ENCODE peak calls at places on chromosomes 7 and 10, in four cellular contexts. One of them, this sample, is unnamed.

GRCh38 chr10:25815999-25816768 is 117.8 kb upstream of the MYO3A start:
- DNase-seq in omental fat pad: no peak
- DNase-seq in IMR-90: no peak
- DNase-seq in GM06990: no peak
- DNase-seq in this sample: no peak

GRCh38 chr10:78944658-78945333 is 124.0 kb upstream of the ZMIZ1 start:
- DNase-seq in omental fat pad: no peak
- DNase-seq in IMR-90: peak
- DNase-seq in GM06990: no peak
- DNase-seq in this sample: no peak

GRCh38 chr7:143389316-143390097 is 8.4 kb downstream of the ZYX start:
- DNase-seq in omental fat pad: peak
- DNase-seq in IMR-90: no peak
- DNase-seq in GM06990: no peak
- DNase-seq in this sample: no peak

GRCh38 chr10:45008524-45009161 is 7.9 kb downstream of the ZNF22 start:
- DNase-seq in omental fat pad: no peak
- DNase-seq in IMR-90: peak
- DNase-seq in GM06990: peak
- DNase-seq in this sample: no peak

GRCh38 chr7:143980746-143981510 is 19.2 kb upstream of the OR6B1 start:
- DNase-seq in omental fat pad: no peak
- DNase-seq in IMR-90: no peak
- DNase-seq in GM06990: no peak
- DNase-seq in this sample: no peak

GRCh38 chr7:16989883-16990413 is 108.2 kb upstream of the AGR3 start:
- DNase-seq in omental fat pad: peak
- DNase-seq in IMR-90: peak
- DNase-seq in GM06990: no peak
- DNase-seq in this sample: no peak

GRCh38 chr10:130127612-130128607 is 8.3 kb upstream of the GLRX3 start:
- DNase-seq in omental fat pad: no peak
- DNase-seq in IMR-90: peak
- DNase-seq in GM06990: no peak
- DNase-seq in this sample: peak

GRCh38 chr10:92082583-92083280 is 159.2 kb downstream of the BTAF1 start:
- DNase-seq in omental fat pad: no peak
- DNase-seq in IMR-90: peak
- DNase-seq in GM06990: no peak
- DNase-seq in this sample: no peak

GRCh38 chr7:148882668-148883232 is 1.3 kb downstream of the EZH2 start:
- DNase-seq in omental fat pad: no peak
- DNase-seq in IMR-90: no peak
- DNase-seq in GM06990: no peak
- DNase-seq in this sample: no peak

GRCh38 chr7:114085592-114086490 is 167.0 kb upstream of the PPP1R3A start:
- DNase-seq in omental fat pad: no peak
- DNase-seq in IMR-90: peak
- DNase-seq in GM06990: peak
- DNase-seq in this sample: peak

GRCh38 chr10:98460837-98461499 is 14.2 kb upstream of the HPS1 start:
- DNase-seq in omental fat pad: no peak
- DNase-seq in IMR-90: peak
- DNase-seq in GM06990: no peak
- DNase-seq in this sample: no peak

GRCh38 chr10:124029559-124029958 is 63.8 kb downstream of the CHST15 start:
- DNase-seq in omental fat pad: no peak
- DNase-seq in IMR-90: no peak
- DNase-seq in GM06990: no peak
- DNase-seq in this sample: no peak

GRCh38 chr10:124996854-124997215 is 54.9 kb downstream of the ZRANB1 start:
- DNase-seq in omental fat pad: no peak
- DNase-seq in IMR-90: no peak
- DNase-seq in GM06990: no peak
- DNase-seq in this sample: no peak

GRCh38 chr7:22176791-22177412 is 180.1 kb downstream of the RAPGEF5 start:
- DNase-seq in omental fat pad: no peak
- DNase-seq in IMR-90: no peak
- DNase-seq in GM06990: no peak
- DNase-seq in this sample: no peak

GRCh38 chr10:104032144-104032775 is 53.4 kb downstream of the COL17A1 start:
- DNase-seq in omental fat pad: no peak
- DNase-seq in IMR-90: no peak
- DNase-seq in GM06990: no peak
- DNase-seq in this sample: no peak

GRCh38 chr10:43197834-43198681 is 59.8 kb downstream of the CSGALNACT2 start:
- DNase-seq in omental fat pad: peak
- DNase-seq in IMR-90: no peak
- DNase-seq in GM06990: no peak
- DNase-seq in this sample: peak

GRCh38 chr10:61608255-61609040 is 54.3 kb upstream of the CABCOCO1 start:
- DNase-seq in omental fat pad: no peak
- DNase-seq in IMR-90: no peak
- DNase-seq in GM06990: no peak
- DNase-seq in this sample: no peak

GRCh38 chr7:128168667-128169210 is 72.3 kb upstream of the LEP start:
- DNase-seq in omental fat pad: no peak
- DNase-seq in IMR-90: no peak
- DNase-seq in GM06990: no peak
- DNase-seq in this sample: peak

GRCh38 chr10:3427316-3427715 is 254.7 kb upstream of the PITRM1 start:
- DNase-seq in omental fat pad: no peak
- DNase-seq in IMR-90: peak
- DNase-seq in GM06990: no peak
- DNase-seq in this sample: no peak

GRCh38 chr10:72283131-72283530 is 9.4 kb downstream of the DDIT4 start:
- DNase-seq in omental fat pad: no peak
- DNase-seq in IMR-90: no peak
- DNase-seq in GM06990: no peak
- DNase-seq in this sample: no peak

GRCh38 chr10:117007080-117007479 is 2.1 kb upstream of the SHTN1 start:
- DNase-seq in omental fat pad: no peak
- DNase-seq in IMR-90: peak
- DNase-seq in GM06990: no peak
- DNase-seq in this sample: no peak

GRCh38 chr7:138204285-138204988 is 128.2 kb downstream of the AKR1D1 start:
- DNase-seq in omental fat pad: no peak
- DNase-seq in IMR-90: no peak
- DNase-seq in GM06990: no peak
- DNase-seq in this sample: no peak

GRCh38 chr7:44348300-44348699 is 22.9 kb upstream of the CAMK2B start:
- DNase-seq in omental fat pad: no peak
- DNase-seq in IMR-90: peak
- DNase-seq in GM06990: no peak
- DNase-seq in this sample: no peak

GRCh38 chr7:36079446-36080025 is 73.5 kb upstream of the EEPD1 start:
- DNase-seq in omental fat pad: no peak
- DNase-seq in IMR-90: no peak
- DNase-seq in GM06990: no peak
- DNase-seq in this sample: no peak

GRCh38 chr10:59019603-59020002 is 156.8 kb upstream of the PHYHIPL start:
- DNase-seq in omental fat pad: no peak
- DNase-seq in IMR-90: no peak
- DNase-seq in GM06990: no peak
- DNase-seq in this sample: no peak

GRCh38 chr7:31776616-31777015 is 89.6 kb downstream of the PPP1R17 start:
- DNase-seq in omental fat pad: no peak
- DNase-seq in IMR-90: peak
- DNase-seq in GM06990: no peak
- DNase-seq in this sample: no peak

GRCh38 chr10:16519250-16519907 is 2.3 kb downstream of the C1QL3 start:
- DNase-seq in omental fat pad: no peak
- DNase-seq in IMR-90: no peak
- DNase-seq in GM06990: peak
- DNase-seq in this sample: no peak

GRCh38 chr7:20665096-20665495 is 49.6 kb downstream of the ABCB5 start:
- DNase-seq in omental fat pad: no peak
- DNase-seq in IMR-90: no peak
- DNase-seq in GM06990: no peak
- DNase-seq in this sample: no peak

GRCh38 chr10:96468845-96469244 is 44.9 kb downstream of the TLL2 start:
- DNase-seq in omental fat pad: no peak
- DNase-seq in IMR-90: no peak
- DNase-seq in GM06990: no peak
- DNase-seq in this sample: no peak

GRCh38 chr10:104650072-104650471 is 9.0 kb downstream of the SORCS3 start:
- DNase-seq in omental fat pad: no peak
- DNase-seq in IMR-90: no peak
- DNase-seq in GM06990: no peak
- DNase-seq in this sample: no peak

GRCh38 chr7:142100634-142101033 is 10.9 kb upstream of the MGAM2 start:
- DNase-seq in omental fat pad: no peak
- DNase-seq in IMR-90: no peak
- DNase-seq in GM06990: no peak
- DNase-seq in this sample: no peak

GRCh38 chr7:142158741-142159496 is 47.4 kb downstream of the MGAM2 start:
- DNase-seq in omental fat pad: no peak
- DNase-seq in IMR-90: no peak
- DNase-seq in GM06990: no peak
- DNase-seq in this sample: no peak

DNA sequence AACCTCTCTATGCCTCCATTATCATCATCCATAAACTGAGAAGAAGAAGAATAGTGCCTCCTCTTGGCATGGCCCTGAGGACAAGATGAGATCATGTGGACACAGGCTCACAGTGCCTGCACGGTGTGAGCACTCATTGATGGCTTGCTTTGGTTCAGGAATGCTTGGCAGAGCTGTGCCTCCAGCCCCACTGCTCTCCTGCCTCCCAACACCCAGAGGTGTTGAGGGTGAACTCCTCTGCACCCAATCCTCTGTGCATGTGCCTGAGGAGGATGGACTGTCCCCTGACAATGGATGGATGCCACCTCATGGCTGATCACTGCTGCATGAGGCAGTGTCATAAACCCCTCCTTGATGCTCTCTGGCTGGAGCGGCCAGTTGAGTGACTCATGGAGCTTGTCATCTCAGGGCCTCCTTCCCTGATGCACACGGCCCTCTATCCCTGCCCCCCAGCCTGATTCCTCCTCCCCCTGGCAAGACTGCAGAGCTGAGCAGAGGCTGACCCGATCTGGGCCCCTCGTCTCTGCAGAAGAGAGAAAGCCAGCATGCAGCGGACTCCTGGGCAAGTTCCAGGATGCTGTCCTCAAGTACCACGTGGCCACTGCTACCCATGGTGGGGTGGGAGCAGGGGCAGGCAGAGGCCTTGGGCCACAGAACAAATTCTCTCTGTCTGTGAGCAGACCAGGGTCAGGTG is 136.3 kb downstream of the KCNMA1 start:
- DNase-seq in omental fat pad: no peak
- DNase-seq in IMR-90: peak
- DNase-seq in GM06990: peak
- DNase-seq in this sample: no peak
- TF ChIP-seq CTCF in omental fat pad: no peak
- TF ChIP-seq CTCF in IMR-90: no peak
- TF ChIP-seq CTCF in GM06990: no peak
- TF ChIP-seq CTCF in this sample: no peak

DNA sequence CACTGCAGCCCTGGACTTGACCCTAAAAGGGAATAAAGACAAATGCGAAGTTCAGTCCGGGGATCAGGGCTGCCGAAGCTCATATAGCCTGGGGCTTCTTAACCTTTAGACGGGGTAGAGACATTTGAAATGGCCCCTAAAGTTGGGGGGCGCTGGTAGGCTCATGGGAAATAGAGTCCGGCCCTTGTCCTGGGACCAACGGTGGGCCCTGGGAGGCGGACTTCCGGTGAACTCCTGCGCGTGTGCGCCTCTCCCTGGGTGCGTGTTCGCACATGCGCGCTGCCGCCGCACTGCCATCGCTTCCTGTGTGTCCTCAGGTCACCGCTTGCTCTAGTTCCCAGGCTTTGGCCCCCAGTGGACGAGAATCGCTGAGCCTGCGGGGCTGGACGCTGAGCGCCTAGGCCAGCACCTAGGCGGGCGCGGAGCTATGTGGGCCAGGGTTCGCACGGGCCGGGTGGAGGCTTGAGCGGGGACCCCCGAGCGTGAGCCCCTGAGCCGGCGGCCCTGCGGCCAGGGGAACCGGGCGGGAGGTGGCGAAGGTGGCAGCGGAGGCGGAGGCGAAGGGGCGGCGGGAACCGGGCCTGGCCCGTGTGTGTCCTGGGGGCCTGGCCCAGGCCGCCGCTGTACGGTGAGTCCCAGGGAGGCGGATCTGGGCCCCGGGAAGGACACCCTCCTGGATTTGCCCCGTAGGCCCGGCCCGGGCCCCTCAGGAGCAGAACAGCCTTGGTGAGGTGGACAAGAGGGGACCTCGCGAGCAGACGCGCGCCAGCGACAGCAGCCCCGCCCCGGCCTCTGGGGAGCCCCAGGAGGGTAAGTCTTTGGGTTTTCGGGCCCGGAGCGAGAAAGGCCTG is 23.0 kb upstream of the ZNF12 start:
- DNase-seq in omental fat pad: peak
- DNase-seq in IMR-90: peak
- DNase-seq in GM06990: peak
- DNase-seq in this sample: peak
- TF ChIP-seq CTCF in omental fat pad: no peak
- TF ChIP-seq CTCF in IMR-90: no peak
- TF ChIP-seq CTCF in GM06990: peak
- TF ChIP-seq CTCF in this sample: no peak

GRCh38 chr7:111853231-111853990 is 291.1 kb upstream of the IMMP2L start:
- DNase-seq in omental fat pad: no peak
- DNase-seq in IMR-90: no peak
- DNase-seq in GM06990: no peak
- DNase-seq in this sample: no peak

GRCh38 chr7:111855161-111855841 is 293.0 kb upstream of the IMMP2L start:
- DNase-seq in omental fat pad: no peak
- DNase-seq in IMR-90: peak
- DNase-seq in GM06990: no peak
- DNase-seq in this sample: no peak

GRCh38 chr7:111858331-111858730 is 296.0 kb upstream of the IMMP2L start:
- DNase-seq in omental fat pad: no peak
- DNase-seq in IMR-90: no peak
- DNase-seq in GM06990: no peak
- DNase-seq in this sample: no peak

GRCh38 chr7:111852081-111852480 is 289.8 kb upstream of the IMMP2L start:
- DNase-seq in omental fat pad: no peak
- DNase-seq in IMR-90: no peak
- DNase-seq in GM06990: no peak
- DNase-seq in this sample: no peak

DNA sequence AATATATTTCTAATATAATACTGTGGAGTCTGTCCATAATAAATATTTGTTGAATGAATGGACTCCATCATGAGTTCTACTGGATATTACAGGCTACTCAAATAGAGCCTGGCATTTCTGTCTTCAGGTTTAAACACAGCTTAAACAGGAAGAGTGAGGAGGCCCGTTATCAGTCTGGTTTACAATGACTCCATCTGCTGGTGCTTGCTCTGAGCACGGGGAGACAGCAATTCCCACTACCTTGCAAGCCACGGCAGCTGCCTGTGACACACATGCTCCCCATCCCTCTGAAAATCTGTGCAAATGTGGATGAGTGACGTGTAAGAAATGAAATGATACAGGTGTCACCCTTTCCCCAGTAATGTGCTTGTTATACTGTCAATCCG is 293.5 kb upstream of the IMMP2L start:
- DNase-seq in omental fat pad: no peak
- DNase-seq in IMR-90: peak
- DNase-seq in GM06990: no peak
- DNase-seq in this sample: no peak
- TF ChIP-seq CTCF in omental fat pad: no peak
- TF ChIP-seq CTCF in IMR-90: peak
- TF ChIP-seq CTCF in GM06990: peak
- TF ChIP-seq CTCF in this sample: no peak

GRCh38 chr10:46541017-46541661 is 15.3 kb downstream of the GPRIN2 start:
- DNase-seq in omental fat pad: peak
- DNase-seq in IMR-90: no peak
- DNase-seq in GM06990: no peak
- DNase-seq in this sample: peak
- TF ChIP-seq CTCF in omental fat pad: no peak
- TF ChIP-seq CTCF in IMR-90: no peak
- TF ChIP-seq CTCF in GM06990: no peak
- TF ChIP-seq CTCF in this sample: peak